ENCODE peak calls at places on chromosomes 4 and X, in seven cellular contexts. T is cardiac muscle cell; V is kidney tubule cell; B is stimulated activated CD4-positive, alpha-beta T cell treated with anti-CD3 and anti-CD28 coated beads, Interleukin-15, amount 100 ng/mL, for 1 hour; Y is cerebellum; F is psoas muscle; J is LNCaP clone FGC. D is an unnamed sample.

GRCh38 chrX:31268359-31268758 is 196.5 kb upstream of the FTHL17 start:
- DNase-seq in T (peak; percentile 24), V (no peak), B (no peak), Y (no peak), F (no peak), J (no peak), D (no peak)

GRCh38 chrX:46647251-46647650 is 73.7 kb downstream of the CHST7 start:
- DNase-seq in T (no peak), V (no peak), B (no peak), Y (no peak), F (no peak), J (no peak), D (no peak)

GRCh38 chr4:65943076-65943475 is 272.8 kb upstream of the EPHA5 start:
- DNase-seq in T (peak; percentile 89), V (peak; percentile 88), B (no peak), Y (no peak), F (no peak), J (peak; percentile 1), D (no peak)

GRCh38 chr4:168562021-168562691 is 65.3 kb downstream of the PALLD start:
- DNase-seq in T (no peak), V (peak; percentile 58), B (no peak), Y (no peak), F (no peak), J (no peak), D (no peak)

GRCh38 chr4:80035336-80035735 is 37.7 kb downstream of the ANTXR2 start:
- DNase-seq in T (peak; percentile 41), V (no peak), B (no peak), Y (no peak), F (no peak), J (peak; percentile 63), D (peak; percentile 78)

GRCh38 chr4:11741190-11741652 is 312.5 kb upstream of the HS3ST1 start:
- DNase-seq in T (no peak), V (peak; percentile 34), B (no peak), Y (no peak), F (no peak), J (no peak), D (no peak)

GRCh38 chr4:109560687-109561452 is 824 bp downstream of the MCUB start:
- DNase-seq in T (peak; percentile 23), V (peak; percentile 81), B (peak; percentile 13), Y (peak; percentile 4), F (peak; percentile 36), J (no peak), D (peak; percentile 48)

GRCh38 chrX:37434362-37434761 is 85.2 kb downstream of the PRRG1 start:
- DNase-seq in T (no peak), V (no peak), B (no peak), Y (no peak), F (no peak), J (no peak), D (no peak)

GRCh38 chrX:123263246-123263757 is 79.2 kb downstream of the GRIA3 start:
- DNase-seq in T (peak; percentile 1), V (no peak), B (no peak), Y (no peak), F (no peak), J (no peak), D (no peak)

GRCh38 chr4:80027611-80028010 is 45.4 kb downstream of the ANTXR2 start:
- DNase-seq in T (no peak), V (no peak), B (no peak), Y (no peak), F (no peak), J (no peak), D (no peak)

GRCh38 chr4:13642576-13642975 is 15.1 kb upstream of the BOD1L1 start:
- DNase-seq in T (no peak), V (peak; percentile 19), B (no peak), Y (no peak), F (no peak), J (no peak), D (no peak)

GRCh38 chrX:1398431-1399340 is 6.8 kb upstream of the SLC25A6 start:
- DNase-seq in T (no peak), V (no peak), B (no peak), Y (peak; percentile 60), F (peak; percentile 18), J (no peak), D (no peak)

GRCh38 chr4:89123418-89123817 is 12.1 kb downstream of the TIGD2 start:
- DNase-seq in T (no peak), V (peak; percentile 90), B (no peak), Y (no peak), F (no peak), J (no peak), D (no peak)